ENCODE peak calls at places on chromosomes 11 and 22, in four cellular contexts. G is aorta, S is breast epithelium, B is fibroblast of lung. U is an unnamed sample.

GRCh38 chr11:96185220-96185768 is 157.7 kb downstream of the MAML2 start:
- DNase-seq in G (no peak), S (no peak), B (no peak), U (no peak)

GRCh38 chr11:6596237-6596877 is 7.1 kb downstream of the RRP8 start:
- DNase-seq in G (no peak), S (no peak), B (no peak), U (no peak)

GRCh38 chr22:19497245-19497644 is 17.5 kb downstream of the CDC45 start:
- DNase-seq in G (no peak), S (no peak), B (peak; percentile 78), U (no peak)

GRCh38 chr22:49431559-49431958 is 396.1 kb downstream of the BRD1 start:
- DNase-seq in G (no peak), S (no peak), B (no peak), U (no peak)

GRCh38 chr22:37235897-37236607 is 8.0 kb downstream of the RAC2 start:
- DNase-seq in G (peak; percentile 17), S (no peak), B (no peak), U (no peak)

GRCh38 chr11:63663809-63664208 is 7.4 kb downstream of the ATL3 start:
- DNase-seq in G (no peak), S (no peak), B (peak; percentile 63), U (no peak)

GRCh38 chr22:27063841-27064240 is 406.5 kb downstream of the MIAT start:
- DNase-seq in G (no peak), S (no peak), B (no peak), U (no peak)

GRCh38 chr22:18120941-18121340 is 10.3 kb downstream of the TUBA8 start:
- DNase-seq in G (no peak), S (no peak), B (no peak), U (no peak)

GRCh38 chr11:44484211-44484610 is 81.3 kb upstream of the CD82 start:
- DNase-seq in G (no peak), S (no peak), B (no peak), U (no peak)

GRCh38 chr22:50210378-50211139 is 9.7 kb downstream of the SELENOO start:
- DNase-seq in G (no peak), S (no peak), B (no peak), U (no peak)

GRCh38 chr11:121844016-121844415 is 272.0 kb downstream of the BLID start:
- DNase-seq in G (no peak), S (no peak), B (no peak), U (no peak)

GRCh38 chr11:16941935-16942334 is 72.3 kb downstream of the PLEKHA7 start:
- DNase-seq in G (no peak), S (no peak), B (no peak), U (no peak)

GRCh38 chr11:76077575-76078150 is 128.6 kb downstream of the WNT11 start:
- DNase-seq in G (no peak), S (no peak), B (no peak), U (no peak)

GRCh38 chr22:29994027-29994715 is 86.1 kb upstream of the HORMAD2 start:
- DNase-seq in G (no peak), S (no peak), B (peak; percentile 56), U (no peak)

GRCh38 chr11:10584071-10584501 is 15.6 kb upstream of the LYVE1 start:
- DNase-seq in G (no peak), S (no peak), B (peak; percentile 86), U (no peak)

GRCh38 chr11:2346586-2347335 is 30.3 kb upstream of the CD81 start:
- DNase-seq in G (no peak), S (peak; percentile 15), B (no peak), U (no peak)

GRCh38 chr11:10294289-10294953 is 402 bp upstream of the SBF2 start:
- DNase-seq in G (peak; percentile 68), S (no peak), B (peak; percentile 88), U (no peak)

GRCh38 chr11:114134870-114135269 is 75.4 kb downstream of the ZBTB16 start:
- DNase-seq in G (peak; percentile 51), S (no peak), B (peak; percentile 91), U (no peak)

GRCh38 chr11:129819237-129819636 is 3.6 kb downstream of the TMEM45B start:
- DNase-seq in G (no peak), S (no peak), B (no peak), U (no peak)

GRCh38 chr11:129813216-129813791 is 2.3 kb upstream of the TMEM45B start:
- DNase-seq in G (no peak), S (no peak), B (no peak), U (no peak)

GRCh38 chr11:129815596-129816461 is at the start of gene TMEM45B:
- DNase-seq in G (no peak), S (peak; percentile 69), B (no peak), U (no peak)

GRCh38 chr11:129814244-129814992 is 1.2 kb upstream of the TMEM45B start:
- DNase-seq in G (no peak), S (no peak), B (no peak), U (peak; percentile 41)

DNA sequence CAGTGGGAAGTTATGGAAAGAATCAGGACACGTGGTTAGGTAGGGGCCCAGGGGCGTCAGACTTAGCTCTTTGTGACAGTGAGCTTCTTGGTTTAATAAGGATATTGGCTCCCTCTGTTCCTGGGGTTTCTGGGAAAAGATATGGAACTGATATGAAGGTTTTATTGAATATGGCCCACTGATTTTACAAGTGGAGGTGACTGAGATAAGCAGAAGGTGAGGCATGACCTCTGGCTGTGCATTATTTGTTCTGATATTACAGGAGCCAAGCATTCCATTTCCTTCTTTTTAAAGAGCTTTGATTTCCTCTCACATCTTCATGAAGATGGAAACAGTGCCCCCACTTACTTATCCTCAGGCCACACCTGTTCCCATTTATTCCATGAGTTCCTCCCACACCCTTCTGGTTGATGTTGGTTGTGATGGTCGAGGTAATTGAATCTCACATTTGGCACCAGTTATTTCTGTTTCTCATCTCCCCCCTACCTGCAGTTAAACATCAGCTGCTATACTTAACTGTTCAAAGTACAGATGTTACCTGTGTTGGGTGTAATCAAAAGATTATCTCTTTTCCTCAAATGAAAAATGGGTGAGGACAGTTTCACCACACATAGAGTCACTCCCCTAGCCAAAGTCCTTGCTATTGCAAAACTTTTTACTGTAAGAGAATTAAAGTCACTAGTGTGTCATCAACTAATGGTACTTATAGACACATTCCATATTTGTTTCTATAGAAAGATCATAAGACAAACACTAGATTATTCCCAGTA is 1.8 kb downstream of the TMEM45B start:
- DNase-seq in G (no peak), S (no peak), B (no peak), U (no peak)
- H3K27ac ChIP-seq in G (no peak overlapping the region), S (no peak overlapping the region), B (no peak overlapping the region), U (no peak overlapping the region)

DNA sequence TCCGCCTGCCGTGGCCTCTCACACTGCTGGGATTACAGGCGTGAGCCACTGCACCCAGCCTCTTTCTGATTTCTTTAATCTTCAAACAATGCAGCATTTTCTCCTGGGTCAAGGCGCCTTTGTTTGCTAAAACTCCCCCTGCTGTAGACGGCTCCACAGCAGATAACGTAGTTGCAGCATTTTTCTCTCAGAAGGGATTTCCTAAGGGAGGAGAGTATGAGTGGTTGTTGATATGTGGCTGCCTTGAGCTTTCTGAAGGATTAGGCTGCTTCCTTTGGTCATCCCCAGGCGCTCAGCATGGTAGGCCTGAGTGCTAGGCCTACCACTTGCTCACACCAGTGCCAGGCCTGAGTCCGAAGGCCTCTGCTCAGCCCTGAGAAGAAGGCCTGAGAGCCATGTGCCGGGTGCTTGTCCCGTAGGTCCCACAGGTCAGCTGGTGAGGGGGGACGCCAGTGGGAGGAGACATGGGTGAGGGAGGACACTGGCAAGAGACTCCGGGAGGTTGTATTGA is 18.1 kb downstream of the SMARCB1 start:
- DNase-seq in G (peak; percentile 35), S (no peak), B (no peak), U (no peak)
- H3K36me3 ChIP-seq in G (peaks cover 23% of the 10 kb centered on the region), S (peaks cover 10% of the 10 kb centered on the region), B (peaks cover 28% of the 10 kb centered on the region), U (peaks cover 69% of the 10 kb centered on the region)

DNA sequence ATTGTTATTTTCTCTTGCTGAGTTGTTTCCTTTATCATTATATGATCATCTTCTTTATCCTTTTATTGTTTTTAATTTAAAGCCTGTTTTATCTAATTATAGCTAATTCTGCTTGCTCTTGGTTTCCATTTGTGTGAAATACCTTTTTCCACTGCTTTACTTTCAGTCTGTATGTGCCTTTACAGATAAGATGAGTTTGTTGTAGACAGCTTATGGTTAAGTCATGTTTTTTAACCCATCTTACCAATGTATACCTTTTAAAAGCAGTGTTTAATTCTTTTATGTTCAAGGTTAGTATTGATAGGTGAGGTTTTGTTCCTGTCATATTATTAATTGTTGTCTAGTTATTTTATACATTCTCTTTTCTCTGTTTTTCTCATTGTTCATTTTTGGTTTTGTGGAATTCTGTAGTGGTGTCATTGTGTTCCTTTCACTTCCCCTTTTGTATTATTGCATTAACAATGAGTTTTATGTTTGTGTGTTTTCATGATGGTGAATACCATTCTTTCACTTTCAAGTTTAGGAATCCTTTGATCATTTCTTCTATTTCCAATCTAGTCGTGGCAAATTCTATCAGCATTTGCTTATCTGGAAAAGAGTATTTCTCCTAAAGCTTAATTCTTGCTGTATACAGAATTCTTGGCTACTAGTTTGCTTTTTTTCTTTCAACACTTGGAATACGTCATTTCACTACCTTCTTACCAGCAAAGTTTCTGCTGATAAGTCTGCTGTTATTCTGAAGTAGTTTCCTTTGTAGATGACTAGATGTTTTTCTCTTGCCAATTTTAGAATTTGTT is 21.8 kb downstream of the OR5AN1 start:
- DNase-seq in G (no peak), S (no peak), B (no peak), U (no peak)
- H3K27ac ChIP-seq in G (no peak overlapping the region), S (no peak overlapping the region), B (no peak overlapping the region), U (no peak overlapping the region)

GRCh38 chr11:43418197-43418596 is 59.5 kb downstream of the TTC17 start:
- DNase-seq in G (no peak), S (no peak), B (no peak), U (no peak)
- H3K36me3 ChIP-seq in G (peaks cover 2% of the 10 kb centered on the region), S (peaks cover 3% of the 10 kb centered on the region), B (peaks cover 2% of the 10 kb centered on the region), U (peaks cover 21% of the 10 kb centered on the region)

DNA sequence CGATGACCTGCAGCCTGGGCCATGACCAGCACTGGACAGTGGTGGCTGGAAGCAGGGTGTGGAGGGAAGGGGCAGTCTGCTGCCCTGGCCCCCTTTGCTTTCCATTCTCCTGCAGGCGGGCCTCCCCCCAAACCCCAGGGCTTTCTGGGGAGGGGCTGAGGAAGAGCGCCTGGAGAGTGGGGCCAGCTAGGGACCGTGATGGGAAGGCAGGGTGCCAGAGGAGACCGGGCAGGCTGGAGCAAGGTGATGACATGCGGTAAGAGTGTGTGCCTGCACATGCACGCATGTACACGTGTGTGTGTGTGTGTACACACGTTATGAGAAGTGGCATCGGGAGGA is 7.8 kb downstream of the OAF start:
- DNase-seq in G (no peak), S (no peak), B (no peak), U (no peak)
- H3K27ac ChIP-seq in G (no peak overlapping the region), S (peak overlapping the region; percentile 60), B (no peak overlapping the region), U (no peak overlapping the region)